ENCODE peak calls at places on chromosomes 6 and 20, in six cellular contexts. U is astrocyte, F is fibroblast of pulmonary artery, C is GM20000, N is uterus, E is suprapubic skin. V is an unnamed sample.

GRCh38 chr6:155247618-155248017 is 16.2 kb upstream of the CLDN20 start:
- DNase-seq in E (no peak), C (no peak), U (peak; percentile 83), N (no peak), F (peak; percentile 43), V (peak; percentile 97)

GRCh38 chr6:153613719-153614455 is 425.2 kb upstream of the OPRM1 start:
- DNase-seq in U (no peak), N (no peak), E (no peak), C (no peak), F (no peak), V (no peak)

GRCh38 chr6:44133003-44133931 is 5.9 kb downstream of the TMEM63B start:
- DNase-seq in C (no peak), F (peak; percentile 52), U (no peak), E (no peak), N (no peak), V (peak; percentile 99)

GRCh38 chr6:116369540-116370327 is 1.0 kb upstream of the DSE start:
- DNase-seq in N (no peak), F (no peak), E (no peak), U (no peak), C (peak; percentile 37), V (peak; percentile 45)

GRCh38 chr6:111201155-111201554 is 113.9 kb downstream of the SLC16A10 start:
- DNase-seq in C (no peak), N (no peak), U (no peak), E (no peak), F (no peak), V (no peak)

GRCh38 chr20:2748551-2749342 is 51.7 kb downstream of the CPXM1 start:
- DNase-seq in E (peak; percentile 44), N (no peak), C (peak; percentile 38), U (no peak), F (no peak), V (peak; percentile 77)

GRCh38 chr20:36017034-36017951 is 48.9 kb downstream of the CNBD2 start:
- DNase-seq in U (peak; percentile 63), F (peak; percentile 74), E (peak; percentile 53), N (peak; percentile 50), C (no peak), V (no peak)

GRCh38 chr6:52352239-52353008 is 9.5 kb upstream of the PAQR8 start:
- DNase-seq in U (peak; percentile 93), E (no peak), F (peak; percentile 93), C (peak; percentile 54), N (no peak), V (peak; percentile 80)

GRCh38 chr20:57138198-57138995 is 128.0 kb downstream of the BMP7 start:
- DNase-seq in N (no peak), C (no peak), E (no peak), U (no peak), F (no peak), V (no peak)

GRCh38 chr6:111727798-111728197 is 122.1 kb upstream of the TRAF3IP2 start:
- DNase-seq in C (no peak), E (no peak), U (peak; percentile 74), N (no peak), F (peak; percentile 46), V (no peak)

GRCh38 chr6:88008821-88009220 is 38.8 kb upstream of the SPACA1 start:
- DNase-seq in E (no peak), C (no peak), N (no peak), U (peak; percentile 34), F (no peak), V (peak; percentile 37)

GRCh38 chr6:56528412-56528841 is 114.3 kb downstream of the DST start:
- DNase-seq in N (no peak), F (peak; percentile 84), U (peak; percentile 99), C (no peak), E (no peak), V (peak; percentile 23)

GRCh38 chr6:65110031-65110430 is 597.0 kb downstream of the EYS start:
- DNase-seq in F (peak; percentile 5), U (no peak), N (no peak), C (no peak), E (no peak), V (no peak)

GRCh38 chr20:47529840-47530239 is 28.2 kb downstream of the NCOA3 start:
- DNase-seq in F (peak; percentile 32), N (no peak), E (no peak), C (no peak), U (no peak), V (no peak)

GRCh38 chr20:59648720-59649119 is 44.4 kb downstream of the PHACTR3 start:
- DNase-seq in F (no peak), C (no peak), E (no peak), U (no peak), N (no peak), V (no peak)

GRCh38 chr20:23403721-23404120 is 17.6 kb downstream of the NAPB start:
- DNase-seq in F (peak; percentile 19), N (no peak), E (no peak), C (no peak), U (no peak), V (no peak)

GRCh38 chr6:21070620-21071019 is 522.9 kb upstream of the SOX4 start:
- DNase-seq in N (no peak), F (no peak), U (no peak), E (no peak), C (no peak), V (no peak)

GRCh38 chr6:87806635-87807034 is 104.6 kb upstream of the AKIRIN2 start:
- DNase-seq in E (no peak), F (no peak), C (no peak), U (no peak), N (no peak), V (no peak)